ENCODE peak calls at places on chromosomes 6 and 20, in ten cellular contexts. L is Caco-2; G is sigmoid colon; X is Calu3; O is CD8-positive, alpha-beta T cell; P is PC-3; M is hepatocyte; E is nephron progenitor cell; H is tibial nerve; F is right lobe of liver. S is an unnamed sample.

GRCh38 chr6:82954937-82955577 is 110.6 kb downstream of the UBE3D start:
- DNase-seq in L (no peak), G (no peak), X (no peak), O (no peak), P (peak; percentile 53), M (no peak), E (no peak), H (no peak), F (no peak), S (no peak)

GRCh38 chr20:59577037-59577808 is 27.1 kb upstream of the PHACTR3 start:
- DNase-seq in L (peak; percentile 31), G (peak; percentile 29), X (no peak), O (no peak), P (no peak), M (no peak), E (peak; percentile 53), H (no peak), F (no peak), S (peak; percentile 21)

GRCh38 chr6:31729979-31730630 is 1.0 kb upstream of the DDAH2 start:
- DNase-seq in L (peak; percentile 78), G (peak; percentile 97), X (peak; percentile 93), O (peak; percentile 79), P (peak; percentile 79), M (peak; percentile 97), E (peak; percentile 96), H (peak; percentile 92), F (peak; percentile 89), S (peak; percentile 96)

GRCh38 chr6:32318501-32318900 is 53.2 kb downstream of the TSBP1 start:
- DNase-seq in L (no peak), G (no peak), X (no peak), O (no peak), P (no peak), M (no peak), E (no peak), H (no peak), F (no peak), S (no peak)

GRCh38 chr6:112296122-112296521 is 41.8 kb upstream of the LAMA4 start:
- DNase-seq in L (peak; percentile 39), G (no peak), X (peak; percentile 41), O (no peak), P (peak; percentile 56), M (peak; percentile 16), E (peak; percentile 6), H (no peak), F (no peak), S (no peak)

GRCh38 chr20:50624351-50625016 is 66.9 kb downstream of the RIPOR3 start:
- DNase-seq in L (no peak), G (no peak), X (peak; percentile 92), O (no peak), P (peak; percentile 71), M (no peak), E (no peak), H (no peak), F (peak; percentile 64), S (no peak)

GRCh38 chr6:837380-837779 is 144.4 kb upstream of the EXOC2 start:
- DNase-seq in L (no peak), G (no peak), X (no peak), O (no peak), P (no peak), M (no peak), E (no peak), H (no peak), F (no peak), S (no peak)

GRCh38 chr6:36126553-36127458 is 3.5 kb upstream of the MAPK13 start:
- DNase-seq in L (no peak), G (no peak), X (no peak), O (no peak), P (no peak), M (no peak), E (no peak), H (no peak), F (no peak), S (peak; percentile 34)

GRCh38 chr20:62695448-62696414 is 12.9 kb upstream of the NTSR1 start:
- DNase-seq in L (no peak), G (no peak), X (no peak), O (no peak), P (no peak), M (no peak), E (no peak), H (no peak), F (no peak), S (no peak)

GRCh38 chr20:25378189-25378883 is 12.3 kb downstream of the ABHD12 start:
- DNase-seq in L (peak; percentile 72), G (no peak), X (no peak), O (no peak), P (no peak), M (no peak), E (no peak), H (no peak), F (no peak), S (no peak)

GRCh38 chr20:25378884-25379733 is 11.5 kb downstream of the ABHD12 start:
- DNase-seq in L (no peak), G (no peak), X (no peak), O (no peak), P (no peak), M (no peak), E (no peak), H (no peak), F (no peak), S (no peak)

GRCh38 chr20:25380945-25381614 is 9.6 kb downstream of the ABHD12 start:
- DNase-seq in L (no peak), G (no peak), X (no peak), O (no peak), P (no peak), M (no peak), E (no peak), H (no peak), F (no peak), S (no peak)

GRCh38 chr20:25376886-25377285 is 13.7 kb downstream of the ABHD12 start:
- DNase-seq in L (no peak), G (no peak), X (no peak), O (no peak), P (no peak), M (no peak), E (no peak), H (no peak), F (no peak), S (no peak)

DNA sequence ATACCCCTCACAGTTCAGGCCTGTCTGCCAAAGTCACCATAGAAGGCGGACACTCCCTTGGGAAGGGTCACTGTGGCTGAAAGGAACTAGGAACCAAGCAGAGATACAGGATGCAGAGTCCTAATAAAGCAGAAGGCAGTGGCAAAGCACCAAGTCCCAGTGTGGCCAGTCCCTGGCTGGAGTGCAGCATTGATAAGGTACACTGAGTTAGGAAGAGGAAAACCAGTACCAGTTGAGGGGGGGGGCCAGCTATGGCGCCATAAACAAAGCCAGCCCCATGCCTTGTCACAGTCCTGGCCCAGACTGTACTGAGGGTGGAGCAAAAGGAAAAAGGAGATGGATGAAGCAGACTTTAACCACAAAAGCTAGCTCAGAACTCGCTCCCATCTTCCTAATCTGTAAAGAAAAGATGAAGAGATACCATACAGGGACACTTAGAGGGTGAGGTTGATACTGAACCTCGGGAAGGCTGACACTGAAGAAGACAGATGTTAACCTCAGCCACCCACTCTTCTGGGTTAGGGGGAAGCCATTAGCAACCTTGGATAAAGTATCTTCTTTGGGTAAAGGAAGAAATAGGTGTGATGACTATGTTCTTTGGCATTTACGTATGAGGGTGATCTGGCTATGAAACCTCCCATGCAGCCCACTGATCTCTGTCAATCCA is 7.8 kb downstream of the ABHD12 start:
- DNase-seq in L (no peak), G (no peak), X (no peak), O (no peak), P (no peak), M (no peak), E (no peak), H (no peak), F (no peak), S (no peak)
- TF ChIP-seq CTCF in L (no peak), G (no peak), X (no peak), O (no peak), P (no peak), M (no peak), E (no peak), H (no peak), F (no peak), S (no peak)

GRCh38 chr6:27871919-27872633 is 40.1 kb downstream of the OR2B2 start:
- DNase-seq in L (no peak), G (peak; percentile 80), X (peak; percentile 84), O (peak; percentile 90), P (no peak), M (peak; percentile 88), E (peak; percentile 64), H (no peak), F (peak; percentile 72), S (no peak)
- TF ChIP-seq CTCF in L (no peak), G (no peak), X (no peak), O (peak; percentile 48), P (no peak), M (peak; percentile 30), E (no peak), H (no peak), F (peak; percentile 7), S (peak; percentile 22)

GRCh38 chr20:15817351-15817750 is 755.9 kb downstream of the KIF16B start:
- DNase-seq in L (no peak), G (no peak), X (no peak), O (no peak), P (no peak), M (no peak), E (no peak), H (no peak), F (no peak), S (no peak)

GRCh38 chr20:15814903-15815302 is 758.3 kb downstream of the KIF16B start:
- DNase-seq in L (no peak), G (no peak), X (no peak), O (no peak), P (peak; percentile 94), M (peak; percentile 4), E (no peak), H (no peak), F (no peak), S (no peak)

GRCh38 chr20:15814360-15814759 is 758.9 kb downstream of the KIF16B start:
- DNase-seq in L (no peak), G (no peak), X (no peak), O (no peak), P (no peak), M (no peak), E (no peak), H (no peak), F (no peak), S (no peak)

GRCh38 chr20:15823718-15824117 is 749.5 kb downstream of the KIF16B start:
- DNase-seq in L (no peak), G (no peak), X (no peak), O (no peak), P (no peak), M (no peak), E (no peak), H (no peak), F (no peak), S (no peak)

DNA sequence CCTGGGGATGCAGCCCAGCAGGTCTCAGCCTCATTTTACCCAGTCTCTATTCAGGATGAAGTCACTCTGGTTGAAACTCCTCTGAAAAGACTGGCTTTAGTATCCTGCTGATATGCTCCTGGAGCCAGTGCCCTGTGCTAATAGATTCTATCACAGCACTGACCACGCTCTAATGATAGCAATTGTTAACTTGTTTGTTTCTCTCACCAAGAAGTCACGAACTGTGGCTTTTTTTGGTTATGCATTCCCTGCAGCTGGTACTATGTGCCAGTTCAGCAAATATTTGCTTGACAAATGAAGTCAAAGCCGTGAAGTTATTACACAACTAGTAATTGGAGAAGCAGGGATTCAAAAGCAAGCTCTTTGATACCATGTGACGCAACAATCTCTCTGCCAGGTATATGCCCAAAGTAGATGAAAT is 754.6 kb downstream of the KIF16B start:
- DNase-seq in L (no peak), G (no peak), X (peak; percentile 2), O (no peak), P (peak; percentile 86), M (no peak), E (no peak), H (no peak), F (no peak), S (no peak)
- TF ChIP-seq CTCF in L (no peak), G (no peak), X (no peak), O (no peak), P (no peak), M (no peak), E (no peak), H (no peak), F (no peak), S (no peak)

GRCh38 chr6:118746100-118746874 is 94.9 kb upstream of the CEP85L start:
- DNase-seq in L (no peak), G (no peak), X (no peak), O (no peak), P (no peak), M (no peak), E (no peak), H (no peak), F (no peak), S (no peak)
- TF ChIP-seq CTCF in L (no peak), G (no peak), X (no peak), O (no peak), P (no peak), M (no peak), E (no peak), H (no peak), F (no peak), S (no peak)

S was measured in suprapubic skin.